ENCODE peak calls at places on chromosomes 13 and 19, in six cellular contexts. B, A, N, C, Q and F are unnamed samples. For H3K27me3, the result is how much of the 10 kb centered on the place peaks cover.

GRCh38 chr13:112078879-112079526 is 12.1 kb downstream of the SOX1 start:
- DNase-seq in B (no peak), A (no peak), N (no peak), C (no peak), Q (no peak), F (no peak)

GRCh38 chr13:43676320-43676719 is 110.5 kb downstream of the ENOX1 start:
- DNase-seq in B (no peak), A (no peak), N (no peak), C (no peak), Q (no peak), F (no peak)

GRCh38 chr19:50649433-50650391 is at the start of gene C19orf81:
- DNase-seq in B (peak), A (no peak), N (peak), C (no peak), Q (no peak), F (no peak)

GRCh38 chr13:32427852-32428580 is at the start of gene N4BP2L1:
- DNase-seq in B (peak), A (no peak), N (no peak), C (no peak), Q (no peak), F (peak)

GRCh38 chr19:14089662-14090508 is 666 bp downstream of the SAMD1 start:
- DNase-seq in B (peak), A (peak), N (peak), C (no peak), Q (no peak), F (peak)

GRCh38 chr13:37369618-37370017 is 228.9 kb downstream of the POSTN start:
- DNase-seq in B (no peak), A (peak), N (peak), C (no peak), Q (peak), F (no peak)

GRCh38 chr19:3369337-3370213 is 3.2 kb downstream of the NFIC start:
- DNase-seq in B (peak), A (no peak), N (peak), C (no peak), Q (no peak), F (no peak)

GRCh38 chr13:24185591-24186232 is 25.2 kb downstream of the SPATA13 start:
- DNase-seq in B (no peak), A (peak), N (peak), C (no peak), Q (no peak), F (no peak)

GRCh38 chr19:30222993-30223865 is 149.0 kb upstream of the ZNF536 start:
- DNase-seq in B (peak), A (no peak), N (no peak), C (no peak), Q (no peak), F (no peak)
- H3K27me3 ChIP-seq in B (under half), A (under half), N (under half), C (under half), Q (under half), F (under half)

GRCh38 chr19:45177817-45178261 is at the start of gene TRAPPC6A:
- DNase-seq in B (no peak), A (peak), N (peak), C (no peak), Q (no peak), F (no peak)
- H3K27ac ChIP-seq in B (peak), A (peak), N (peak), C (no peak), Q (peak), F (peak)

GRCh38 chr13:75356426-75356825 is 125.5 kb downstream of the TBC1D4 start:
- DNase-seq in B (no peak), A (peak), N (no peak), C (no peak), Q (no peak), F (no peak)

GRCh38 chr13:75362026-75362425 is 119.9 kb downstream of the TBC1D4 start:
- DNase-seq in B (no peak), A (no peak), N (no peak), C (no peak), Q (no peak), F (no peak)

GRCh38 chr13:75360170-75360569 is 121.8 kb downstream of the TBC1D4 start:
- DNase-seq in B (no peak), A (no peak), N (no peak), C (no peak), Q (no peak), F (no peak)

GRCh38 chr13:75357576-75358295 is 124.2 kb downstream of the TBC1D4 start:
- DNase-seq in B (peak), A (peak), N (peak), C (peak), Q (no peak), F (peak)

DNA sequence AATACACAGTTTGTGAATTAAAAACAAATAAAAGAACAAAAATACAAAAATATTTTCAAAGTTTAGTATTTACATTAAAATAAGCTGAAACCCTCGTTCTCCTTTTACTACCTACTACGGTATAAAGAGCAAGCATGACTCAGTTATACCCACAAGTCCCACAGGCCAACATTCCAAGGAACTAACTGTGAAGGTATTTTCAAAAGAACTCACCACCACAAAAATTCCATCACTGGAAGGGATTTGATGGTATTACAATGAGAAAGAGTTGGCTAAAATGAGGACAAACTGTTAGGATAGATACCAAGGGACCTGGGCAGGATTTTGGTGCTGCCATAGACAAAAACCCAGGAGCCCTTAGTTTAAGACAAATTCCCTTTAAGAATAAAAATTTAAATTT is 122.7 kb downstream of the TBC1D4 start:
- DNase-seq in B (peak), A (peak), N (peak), C (peak), Q (peak), F (no peak)
- H3K27me3 ChIP-seq in B (under half), A (under half), N (under half), C (under half), Q (under half), F (under half)

GRCh38 chr13:51795419-51795818 is 8.5 kb downstream of the DHRS12 start:
- DNase-seq in B (peak), A (no peak), N (no peak), C (no peak), Q (no peak), F (no peak)
- H3K27ac ChIP-seq in B (no peak), A (no peak), N (no peak), C (no peak), Q (no peak), F (no peak)

GRCh38 chr19:35449347-35450043 is 1.4 kb downstream of the FFAR2 start:
- DNase-seq in B (no peak), A (no peak), N (no peak), C (no peak), Q (no peak), F (no peak)

GRCh38 chr19:35455616-35456201 is 7.7 kb downstream of the FFAR2 start:
- DNase-seq in B (no peak), A (no peak), N (no peak), C (no peak), Q (no peak), F (no peak)

GRCh38 chr19:35454663-35455062 is 6.6 kb downstream of the FFAR2 start:
- DNase-seq in B (no peak), A (no peak), N (no peak), C (no peak), Q (no peak), F (no peak)

GRCh38 chr19:35447870-35448492 is at the start of gene FFAR2:
- DNase-seq in B (no peak), A (no peak), N (no peak), C (no peak), Q (no peak), F (no peak)

GRCh38 chr19:35451278-35452096 is 3.4 kb downstream of the FFAR2 start:
- DNase-seq in B (no peak), A (no peak), N (no peak), C (no peak), Q (no peak), F (peak)
- H3K27me3 ChIP-seq in B (under half), A (under half), N (under half), C (under half), Q (under half), F (under half)

DNA sequence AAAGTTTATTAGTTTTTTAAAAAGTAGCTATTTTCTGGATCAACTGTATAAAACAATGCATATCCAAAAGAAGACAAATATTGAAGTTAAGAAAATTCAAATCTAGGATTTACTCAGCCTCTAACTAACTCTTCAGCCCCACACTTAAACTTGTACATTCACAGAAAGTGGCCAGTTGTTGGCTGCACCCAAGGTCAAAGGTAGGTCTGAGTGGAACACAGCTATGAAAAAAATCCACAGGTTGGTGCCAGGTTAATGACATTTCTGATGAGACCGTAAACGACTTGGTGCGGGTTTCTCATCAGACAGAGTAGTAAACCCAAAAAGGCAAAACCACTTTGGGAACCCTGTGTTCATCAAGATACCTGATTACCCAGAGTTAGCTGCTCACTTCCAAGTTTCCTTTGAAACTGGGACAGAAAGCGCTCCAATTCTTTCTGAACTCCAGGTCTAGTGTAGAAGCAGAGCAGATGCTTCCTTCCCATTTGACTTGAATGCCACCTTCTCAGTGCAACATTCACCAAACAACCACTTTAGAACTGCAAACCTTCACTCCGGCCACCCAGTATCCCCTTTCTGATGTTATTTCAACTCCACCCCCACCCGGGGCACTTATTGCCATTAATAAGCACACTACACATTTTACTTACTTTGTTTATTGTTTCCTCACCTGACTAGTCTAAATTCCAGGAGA is 208.3 kb upstream of the STARD13 start:
- DNase-seq in B (no peak), A (no peak), N (no peak), C (no peak), Q (no peak), F (no peak)
- H3K27ac ChIP-seq in B (no peak), A (peak), N (peak), C (no peak), Q (peak), F (no peak)